ENCODE peak calls at places on chromosomes 11 and 22, in six cellular contexts. O is suprapubic skin; S is CD8-positive, alpha-beta memory T cell; Y is heart right ventricle; N is spleen; V is GM23248. T is an unnamed sample. For H3K4me1, the result is how much of the 10 kb centered on the place peaks cover.

GRCh38 chr22:22009661-22010060 is 27.1 kb upstream of the TOP3B start:
- DNase-seq in O (no peak), S (no peak), Y (no peak), N (no peak), V (peak), T (no peak)

GRCh38 chr11:73201888-73202810 is 15.9 kb upstream of the P2RY2 start:
- DNase-seq in O (peak), S (no peak), Y (no peak), N (no peak), V (no peak), T (no peak)

GRCh38 chr11:86477495-86478155 is 102.9 kb downstream of the CCDC81 start:
- DNase-seq in O (no peak), S (no peak), Y (no peak), N (no peak), V (peak), T (no peak)

GRCh38 chr11:70543611-70544010 is 145.3 kb downstream of the CTTN start:
- DNase-seq in O (no peak), S (no peak), Y (no peak), N (peak), V (no peak), T (no peak)

GRCh38 chr11:20647976-20648565 is 21.3 kb upstream of the NELL1 start:
- DNase-seq in O (no peak), S (no peak), Y (peak), N (no peak), V (peak), T (no peak)

GRCh38 chr11:69873166-69874077 is 54.2 kb upstream of the FGF3 start:
- DNase-seq in O (no peak), S (no peak), Y (no peak), N (peak), V (no peak), T (no peak)

GRCh38 chr22:28978158-28978557 is 83.5 kb downstream of the C22orf31 start:
- DNase-seq in O (no peak), S (no peak), Y (peak), N (no peak), V (peak), T (peak)

GRCh38 chr11:102026975-102027374 is 20.3 kb upstream of the CFAP300 start:
- DNase-seq in O (no peak), S (no peak), Y (no peak), N (no peak), V (no peak), T (no peak)

GRCh38 chr11:72753341-72754148 is 1.3 kb upstream of the ARAP1 start:
- DNase-seq in O (no peak), S (peak), Y (no peak), N (no peak), V (peak), T (no peak)

GRCh38 chr22:23556026-23556620 is 24.0 kb downstream of the IGLL1 start:
- DNase-seq in O (peak), S (no peak), Y (no peak), N (peak), V (no peak), T (no peak)

GRCh38 chr22:33302049-33302545 is 243.9 kb upstream of the SYN3 start:
- DNase-seq in O (peak), S (no peak), Y (peak), N (peak), V (peak), T (peak)

GRCh38 chr11:2564588-2565440 is 120.0 kb downstream of the KCNQ1 start:
- DNase-seq in O (peak), S (peak), Y (no peak), N (no peak), V (no peak), T (no peak)

GRCh38 chr11:124935548-124936514 is at the start of gene HEPACAM:
- DNase-seq in O (no peak), S (no peak), Y (no peak), N (no peak), V (no peak), T (no peak)

GRCh38 chr22:30121988-30122387 is 41.7 kb downstream of the HORMAD2 start:
- DNase-seq in O (no peak), S (no peak), Y (no peak), N (no peak), V (no peak), T (no peak)

GRCh38 chr22:37314315-37315046 is 32.2 kb downstream of the CYTH4 start:
- DNase-seq in O (no peak), S (no peak), Y (no peak), N (peak), V (no peak), T (no peak)

GRCh38 chr22:50015451-50016307 is 3.1 kb upstream of the IL17REL start:
- DNase-seq in O (peak), S (no peak), Y (no peak), N (peak), V (no peak), T (no peak)

GRCh38 chr22:27489265-27489675 is 312.3 kb downstream of the MN1 start:
- DNase-seq in O (no peak), S (no peak), Y (no peak), N (peak), V (peak), T (peak)

GRCh38 chr11:45644981-45645889 is 20.2 kb downstream of the CHST1 start:
- DNase-seq in O (no peak), S (peak), Y (no peak), N (peak), V (no peak), T (no peak)

GRCh38 chr11:73645972-73646631 is at the start of gene PLEKHB1:
- DNase-seq in O (no peak), S (no peak), Y (no peak), N (no peak), V (no peak), T (no peak)

GRCh38 chr22:40044102-40044869 is 49.5 kb downstream of the FAM83F start:
- DNase-seq in O (peak), S (peak), Y (peak), N (peak), V (peak), T (peak)

GRCh38 chr11:112771847-112772246 is 189.4 kb upstream of the NCAM1 start:
- DNase-seq in O (no peak), S (no peak), Y (no peak), N (no peak), V (no peak), T (no peak)

GRCh38 chr11:111982019-111982464 is 43.2 kb upstream of the DLAT start:
- DNase-seq in O (no peak), S (peak), Y (peak), N (no peak), V (peak), T (no peak)

GRCh38 chr11:76663912-76664440 is 6.6 kb downstream of the LRRC32 start:
- DNase-seq in O (peak), S (no peak), Y (no peak), N (peak), V (no peak), T (no peak)
- H3K4me1 ChIP-seq in O (under half), S (under half), Y (half or more), N (under half), V (under half), T (under half)

DNA sequence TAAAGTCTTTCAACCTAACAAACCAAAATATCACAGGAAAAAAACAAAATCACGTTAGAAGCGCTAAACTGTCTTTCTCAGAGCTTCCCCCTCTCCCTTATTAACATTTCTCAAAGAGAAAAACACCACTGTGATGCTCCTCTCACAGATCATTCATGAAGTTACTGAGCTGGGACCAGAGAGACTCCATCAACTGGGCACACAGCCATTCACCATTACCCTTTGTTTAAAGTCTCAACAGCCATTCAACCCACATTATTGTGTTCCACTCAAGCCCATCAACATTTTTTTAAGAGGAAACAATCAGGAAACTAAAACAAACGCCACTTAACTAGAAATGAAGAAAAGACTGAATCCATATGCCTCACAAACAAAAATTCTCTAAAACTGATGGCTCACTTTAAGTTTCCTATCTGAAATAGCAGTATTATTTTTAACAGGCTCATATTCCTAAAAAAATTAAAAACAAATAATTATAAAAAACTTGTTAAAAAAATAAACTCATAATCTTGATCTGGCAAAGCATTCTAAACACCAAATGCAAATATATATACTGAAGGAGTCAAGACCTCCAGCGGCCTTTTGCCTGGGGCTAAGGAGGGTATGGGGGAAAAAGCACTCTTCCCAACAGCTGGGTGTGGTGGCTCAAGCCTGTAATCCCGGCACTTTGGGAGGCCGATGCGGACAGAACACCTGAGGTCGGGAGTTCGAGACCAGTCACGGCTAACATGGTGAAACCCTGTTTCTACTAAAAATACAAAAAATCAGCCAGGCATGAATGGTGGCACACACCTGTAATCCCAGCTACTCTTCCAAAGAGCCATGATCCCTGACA is 14.0 kb downstream of the CELF1 start:
- DNase-seq in O (no peak), S (no peak), Y (no peak), N (no peak), V (no peak), T (peak)
- H3K27ac ChIP-seq in O (no peak), S (no peak), Y (no peak), N (no peak), V (no peak), T (peak)

GRCh38 chr22:47769652-47770051 is 1007.2 kb downstream of the TBC1D22A start:
- DNase-seq in O (no peak), S (no peak), Y (no peak), N (no peak), V (no peak), T (no peak)

GRCh38 chr22:47765757-47766156 is 1003.3 kb downstream of the TBC1D22A start:
- DNase-seq in O (no peak), S (no peak), Y (no peak), N (no peak), V (no peak), T (no peak)

GRCh38 chr22:47768027-47768426 is 1005.6 kb downstream of the TBC1D22A start:
- DNase-seq in O (no peak), S (no peak), Y (no peak), N (no peak), V (no peak), T (no peak)

GRCh38 chr22:47762141-47762540 is 999.7 kb downstream of the TBC1D22A start:
- DNase-seq in O (no peak), S (no peak), Y (no peak), N (no peak), V (no peak), T (no peak)

DNA sequence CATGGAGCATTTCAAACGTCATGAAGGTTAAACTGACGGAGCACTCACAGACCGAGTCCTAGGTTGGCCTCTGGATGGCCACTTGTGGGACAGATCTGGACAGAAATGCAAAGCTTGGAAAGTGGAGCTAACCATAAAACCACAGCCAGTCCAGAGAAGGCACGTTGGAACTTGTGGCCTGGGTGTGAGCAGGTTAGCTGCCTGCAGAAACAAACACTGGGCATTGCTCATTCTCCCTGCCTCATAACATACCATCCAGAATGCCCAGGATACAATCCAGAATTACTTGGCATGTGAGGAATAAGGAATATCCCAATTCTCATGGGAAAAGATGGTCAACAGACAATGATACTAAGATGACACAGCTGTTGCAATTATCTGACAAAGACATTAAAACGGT is 1005.0 kb downstream of the TBC1D22A start:
- DNase-seq in O (no peak), S (no peak), Y (no peak), N (no peak), V (no peak), T (no peak)
- H3K4me3 ChIP-seq in O (no peak), S (no peak), Y (no peak), N (no peak), V (no peak), T (no peak)

DNA sequence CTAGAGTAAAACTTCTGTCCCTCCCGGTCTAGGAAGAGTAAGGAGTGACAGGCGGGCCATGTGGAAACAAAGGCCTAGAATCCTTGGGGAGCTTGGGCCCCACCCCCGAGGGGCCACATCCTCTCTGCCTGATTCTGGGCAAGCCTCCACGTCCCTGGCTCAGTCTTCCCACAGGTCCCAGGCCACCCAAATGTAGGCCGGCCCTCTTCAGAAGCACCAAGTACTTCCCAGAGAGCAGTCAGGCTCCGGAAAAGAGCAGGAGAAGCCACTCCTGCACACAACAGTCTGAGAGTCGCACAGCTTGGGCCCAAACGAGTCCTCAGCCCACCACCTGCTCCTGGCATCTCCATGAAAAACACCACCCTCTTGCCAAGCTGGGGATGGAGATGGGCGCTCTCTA is 15.5 kb downstream of the EHD1 start:
- DNase-seq in O (no peak), S (no peak), Y (peak), N (no peak), V (no peak), T (peak)
- H3K4me1 ChIP-seq in O (half or more), S (half or more), Y (half or more), N (half or more), V (under half), T (half or more)

GRCh38 chr11:6647282-6647679 is 8.3 kb downstream of the DCHS1 start:
- DNase-seq in O (no peak), S (no peak), Y (peak), N (no peak), V (peak), T (no peak)
- H3K27ac ChIP-seq in O (peak), S (no peak), Y (peak), N (peak), V (peak), T (no peak)

DNA sequence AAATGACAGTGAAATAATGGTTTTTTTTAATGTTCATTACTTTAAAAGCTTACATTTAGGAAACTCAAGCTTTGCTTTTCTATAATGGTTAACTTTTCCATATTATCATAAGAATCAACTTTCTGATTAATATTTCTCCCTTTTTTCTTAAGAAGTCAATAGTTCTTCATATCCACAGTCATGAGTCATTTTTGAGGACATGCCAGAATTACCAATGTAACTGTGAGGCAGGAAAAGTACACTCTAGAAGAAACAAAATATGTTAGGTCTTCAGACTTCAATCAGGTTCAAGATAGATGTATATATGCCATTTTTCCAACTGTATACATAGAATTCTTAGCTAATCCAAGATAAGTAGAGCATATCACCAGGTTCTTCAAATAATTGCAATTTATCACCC is 10.9 kb downstream of the MS4A6A start:
- DNase-seq in O (no peak), S (no peak), Y (no peak), N (no peak), V (no peak), T (no peak)
- H3K4me3 ChIP-seq in O (no peak), S (no peak), Y (no peak), N (no peak), V (no peak), T (no peak)